ENCODE peak calls at places on chromosome 16, in seven cellular contexts. L is T-helper 1 cell, X is keratinocyte, G is kidney tubule cell, B is Right ventricle myocardium superior, P is neural crest cell, C is iPS DF 19.7. T is an unnamed sample.

GRCh38 chr16:3695610-3696369 is 21.5 kb downstream of the TRAP1 start:
- DNase-seq in C (no peak), P (no peak), B (no peak), L (no peak), G (peak; percentile 59), X (no peak), T (no peak)

GRCh38 chr16:21946889-21947635 is 6.1 kb upstream of the UQCRC2 start:
- DNase-seq in G (no peak), L (no peak), P (no peak), X (no peak), C (no peak), B (no peak), T (no peak)

GRCh38 chr16:10787304-10787703 is 31.3 kb downstream of the TVP23A start:
- DNase-seq in B (no peak), X (no peak), G (no peak), C (no peak), L (no peak), P (no peak), T (no peak)

GRCh38 chr16:67719778-67720144 is 645 bp upstream of the GFOD2 start:
- DNase-seq in X (no peak), L (no peak), P (peak; percentile 9), G (peak; percentile 54), C (no peak), B (no peak), T (peak; percentile 48)

GRCh38 chr16:69311533-69312388 is 611 bp downstream of the VPS4A start:
- DNase-seq in C (no peak), B (peak; percentile 67), L (no peak), G (peak; percentile 59), X (no peak), P (peak; percentile 33), T (no peak)

GRCh38 chr16:57622361-57623250 is 5.8 kb upstream of the ADGRG1 start:
- DNase-seq in P (no peak), G (peak; percentile 93), X (no peak), L (no peak), C (no peak), B (peak; percentile 29), T (no peak)

GRCh38 chr16:23597003-23597756 is 1.1 kb upstream of the NDUFAB1 start:
- DNase-seq in P (peak; percentile 6), B (peak; percentile 44), L (no peak), C (peak; percentile 23), G (peak; percentile 16), X (no peak), T (no peak)

GRCh38 chr16:71339481-71340171 is 18.9 kb upstream of the CALB2 start:
- DNase-seq in L (no peak), C (no peak), G (peak; percentile 33), B (no peak), X (peak; percentile 88), P (no peak), T (no peak)